ENCODE peak calls at places on chromosomes 16 and 17, in nine cellular contexts. J is IMR-90, Q is right lobe of liver, F is left lung, I is psoas muscle, R is transverse colon, L is ascending aorta, V is H1, B is hepatocyte. K is an unnamed sample.
A peak's percentile ranks its signal among the peaks of the same experiment; 100 is the strongest.

GRCh38 chr16:66520406-66521194 is 29.3 kb downstream of the TK2 start:
- DNase-seq in V (no peak), B (no peak), L (no peak), I (peak; percentile 66), J (no peak), F (peak; percentile 87), Q (peak; percentile 64), R (peak; percentile 42), K (no peak)

GRCh38 chr17:18859256-18859655 is 1.3 kb downstream of the PRPSAP2 start:
- DNase-seq in L (peak; percentile 50), V (no peak), F (no peak), I (no peak), Q (no peak), J (peak; percentile 73), B (peak; percentile 28), R (no peak), K (no peak)

GRCh38 chr17:19262650-19263620 is 25.8 kb downstream of the EPN2 start:
- DNase-seq in J (peak; percentile 69), I (no peak), L (no peak), F (no peak), Q (no peak), V (no peak), B (peak; percentile 49), R (no peak), K (no peak)

GRCh38 chr16:11099672-11100195 is 155.4 kb downstream of the CLEC16A start:
- DNase-seq in L (no peak), Q (no peak), J (no peak), F (no peak), R (no peak), I (no peak), V (no peak), B (no peak), K (no peak)

GRCh38 chr16:56475226-56475625 is 23.9 kb downstream of the OGFOD1 start:
- DNase-seq in B (no peak), I (no peak), V (no peak), J (no peak), R (no peak), L (no peak), Q (no peak), F (no peak), K (no peak)

GRCh38 chr16:88697116-88697830 is 8.9 kb downstream of the RNF166 start:
- DNase-seq in B (no peak), L (no peak), J (no peak), Q (no peak), I (no peak), F (no peak), R (no peak), V (no peak), K (no peak)

GRCh38 chr17:76414334-76415295 is 30.2 kb downstream of the SPHK1 start:
- DNase-seq in J (peak; percentile 69), R (peak; percentile 20), Q (no peak), L (peak; percentile 74), F (no peak), B (peak; percentile 66), V (no peak), I (peak; percentile 75), K (no peak)

GRCh38 chr16:85733839-85734170 is 17.1 kb downstream of the C16orf74 start:
- DNase-seq in I (no peak), V (peak; percentile 81), L (no peak), R (no peak), J (no peak), Q (no peak), B (no peak), F (no peak), K (no peak)

GRCh38 chr17:7015587-7016020 is 3.2 kb downstream of the RNASEK start:
- DNase-seq in F (no peak), Q (no peak), I (no peak), B (no peak), R (no peak), L (peak; percentile 65), J (no peak), V (no peak), K (no peak)

GRCh38 chr17:7016886-7017826 is 4.7 kb downstream of the RNASEK start:
- DNase-seq in F (no peak), J (no peak), B (no peak), I (no peak), V (no peak), L (peak; percentile 61), Q (no peak), R (no peak), K (no peak)

GRCh38 chr17:7016406-7016805 is 4.0 kb downstream of the RNASEK start:
- DNase-seq in Q (no peak), V (no peak), B (no peak), F (no peak), L (peak; percentile 54), R (no peak), J (no peak), I (no peak), K (no peak)

GRCh38 chr17:7014261-7014994 is 2.0 kb downstream of the RNASEK start:
- DNase-seq in I (peak; percentile 99), V (peak; percentile 81), L (peak; percentile 99), B (peak; percentile 99), F (peak; percentile 98), R (peak; percentile 99), Q (peak; percentile 99), J (peak; percentile 96), K (peak; percentile 98)

DNA sequence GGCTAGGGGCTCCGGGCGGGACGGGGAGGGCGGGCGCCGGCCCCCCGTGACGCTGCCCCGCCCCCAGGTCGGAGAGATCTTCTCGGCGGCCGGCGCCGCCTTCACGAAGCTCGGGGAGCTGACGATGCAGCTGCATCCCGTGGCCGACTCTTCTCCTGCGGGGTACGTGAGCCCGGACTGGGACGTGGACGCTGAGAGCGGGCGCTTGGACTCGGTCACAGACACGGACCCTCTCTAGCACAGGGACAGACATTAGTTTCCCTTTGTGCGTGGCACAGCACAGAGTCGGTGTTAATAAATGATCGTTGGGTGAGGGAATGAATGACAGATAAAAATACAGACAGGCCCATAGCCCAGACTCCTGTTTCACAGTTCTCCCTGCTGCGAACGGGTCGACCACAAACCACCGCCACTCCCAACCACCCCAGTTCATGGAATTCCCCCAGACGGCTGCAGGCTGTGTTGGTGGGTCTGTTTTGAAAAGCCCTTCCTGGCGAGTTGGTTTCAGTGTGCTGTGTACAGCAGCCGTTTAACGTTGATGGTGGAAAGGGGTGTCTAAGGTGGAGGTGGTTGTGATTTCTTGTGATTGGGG is 2.7 kb downstream of the RNASEK start:
- DNase-seq in I (no peak), Q (no peak), B (peak; percentile 59), R (peak; percentile 49), V (no peak), F (no peak), J (peak; percentile 66), L (peak; percentile 72), K (peak; percentile 74)
- H3K4me1 ChIP-seq in I (peaks cover 35% of the 10 kb centered on the region), Q (peaks cover 12% of the 10 kb centered on the region), B (peaks cover 12% of the 10 kb centered on the region), R (peaks cover 41% of the 10 kb centered on the region), V (no peaks in the 10 kb centered on the region), F (peaks cover 13% of the 10 kb centered on the region), J (peaks cover 6% of the 10 kb centered on the region), L (peaks cover 41% of the 10 kb centered on the region), K (peaks cover 37% of the 10 kb centered on the region)

DNA sequence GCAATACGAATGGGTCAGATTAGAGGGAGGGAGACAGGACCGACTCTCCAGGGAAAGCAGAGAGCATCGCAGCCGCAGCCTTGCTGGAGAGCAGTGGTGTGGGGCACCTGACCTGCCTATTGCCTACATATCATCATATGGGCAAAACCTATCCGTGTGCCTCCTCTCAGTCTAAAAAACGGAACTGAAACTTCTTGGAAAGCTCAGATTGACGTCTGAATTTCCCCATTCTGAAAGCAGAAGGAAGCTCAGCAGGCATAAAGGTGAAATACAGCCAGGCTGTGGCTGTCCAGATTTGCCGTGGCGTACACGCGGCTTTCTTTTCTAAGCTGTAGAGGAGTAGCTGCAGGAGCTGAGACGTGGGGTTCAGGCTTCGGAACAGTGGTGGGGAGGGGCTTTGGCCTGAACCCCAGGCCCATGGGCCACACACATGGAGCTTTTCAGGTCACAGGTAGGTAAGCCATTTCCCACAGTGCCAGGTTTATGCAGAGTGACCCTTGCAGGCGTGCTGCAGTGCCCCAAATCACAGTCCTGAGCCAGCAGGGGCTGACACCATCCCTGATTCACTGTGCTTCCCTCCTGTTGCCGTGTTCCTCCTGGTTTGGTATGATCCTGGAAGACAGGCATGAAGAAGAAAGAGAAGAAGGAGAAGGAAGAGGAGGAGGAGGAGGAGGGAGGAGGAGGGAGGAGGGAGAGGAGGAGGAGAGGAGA is 41.6 kb upstream of the TNRC6C start:
- DNase-seq in L (no peak), R (no peak), Q (no peak), F (peak; percentile 61), J (no peak), B (no peak), I (no peak), V (no peak), K (no peak)
- H3K4me3 ChIP-seq in L (no peak overlapping the region), R (no peak overlapping the region), Q (no peak overlapping the region), F (no peak overlapping the region), J (no peak overlapping the region), B (no peak overlapping the region), I (no peak overlapping the region), V (no peak overlapping the region), K (no peak overlapping the region)

DNA sequence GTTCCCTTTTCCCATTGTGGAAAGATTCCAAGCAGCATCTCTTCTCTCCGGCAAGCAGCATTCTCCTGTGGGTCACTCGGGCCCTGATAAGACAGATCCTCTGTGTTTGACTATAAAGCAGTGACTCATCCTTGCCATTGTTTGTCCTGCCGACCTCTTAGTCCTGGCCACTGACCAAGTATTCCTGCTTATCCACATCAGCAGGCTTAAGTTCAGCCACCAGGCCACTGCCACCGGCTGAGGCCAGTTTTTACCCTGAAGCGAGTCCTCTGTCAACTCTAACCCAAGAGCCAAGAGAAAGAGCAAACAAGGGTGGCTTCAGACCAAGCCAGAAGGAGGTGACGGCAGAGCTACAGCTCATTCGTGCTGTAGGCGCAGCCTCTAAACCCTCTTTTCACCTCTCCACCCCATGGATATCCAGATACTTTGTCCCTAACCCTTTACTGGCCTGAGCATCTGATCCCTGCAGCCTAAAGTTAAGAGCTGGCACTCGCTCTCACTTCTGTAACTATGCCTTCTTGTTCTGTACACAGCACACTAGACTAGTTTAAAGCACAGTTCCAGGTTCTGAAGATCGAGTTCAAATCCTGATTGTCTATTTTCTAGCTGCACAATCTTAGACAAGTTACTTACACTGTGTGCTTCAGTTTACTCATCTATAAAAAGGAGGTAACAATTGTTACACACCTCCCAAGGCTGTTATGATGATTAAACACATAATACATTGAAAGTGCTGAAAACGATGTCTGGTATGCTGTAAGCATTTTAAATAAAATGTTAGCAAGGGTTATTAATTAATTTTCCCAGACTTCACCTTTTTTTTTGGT is 31.0 kb downstream of the SOX9 start:
- DNase-seq in F (peak; percentile 49), R (peak; percentile 29), J (peak; percentile 72), L (no peak), B (peak; percentile 74), Q (peak; percentile 80), V (no peak), I (peak; percentile 59), K (peak; percentile 26)
- H3K27ac ChIP-seq in F (peak overlapping the region; percentile 13), R (peak overlapping the region; percentile 42), J (peak overlapping the region; percentile 55), L (no peak overlapping the region), B (peak overlapping the region; percentile 68), Q (peak overlapping the region; percentile 46), V (peak overlapping the region; percentile 92), I (no peak overlapping the region), K (no peak overlapping the region)

GRCh38 chr17:2018716-2019490 is 6.2 kb downstream of the RTN4RL1 start:
- DNase-seq in L (no peak), R (no peak), J (no peak), I (no peak), B (no peak), Q (no peak), V (no peak), F (no peak), K (no peak)

GRCh38 chr17:2020721-2021120 is 4.4 kb downstream of the RTN4RL1 start:
- DNase-seq in I (peak; percentile 48), F (no peak), Q (no peak), B (no peak), V (no peak), J (no peak), R (no peak), L (no peak), K (no peak)

GRCh38 chr17:2015314-2015713 is 9.8 kb downstream of the RTN4RL1 start:
- DNase-seq in F (no peak), I (peak; percentile 50), B (no peak), Q (no peak), R (no peak), V (no peak), J (no peak), L (no peak), K (no peak)

GRCh38 chr17:2016494-2016893 is 8.6 kb downstream of the RTN4RL1 start:
- DNase-seq in F (no peak), I (peak; percentile 56), R (no peak), Q (no peak), J (no peak), L (no peak), B (no peak), V (no peak), K (no peak)

GRCh38 chr17:2017274-2017941 is 7.7 kb downstream of the RTN4RL1 start:
- DNase-seq in Q (peak; percentile 68), F (no peak), L (no peak), V (no peak), J (no peak), B (no peak), I (peak; percentile 48), R (no peak), K (no peak)
- H3K4me1 ChIP-seq in Q (peaks cover 1% of the 10 kb centered on the region), F (no peaks in the 10 kb centered on the region), L (peaks cover 24% of the 10 kb centered on the region), V (no peaks in the 10 kb centered on the region), J (no peaks in the 10 kb centered on the region), B (no peaks in the 10 kb centered on the region), I (peaks cover 6% of the 10 kb centered on the region), R (no peaks in the 10 kb centered on the region), K (no peaks in the 10 kb centered on the region)

K was measured in SJSA1.